ENCODE peak calls at places on chromosome 18, in ten cellular contexts. M, E, R, V, D, B, I, U, P and S are unnamed samples.

GRCh38 chr18:41553716-41554115 is 401.3 kb upstream of the PIK3C3 start:
- DNase-seq in E (no peak), M (no peak), I (no peak), B (no peak), V (no peak), P (no peak), R (peak), U (no peak), D (no peak), S (no peak)

GRCh38 chr18:75162467-75162866 is 46.5 kb downstream of the PTGR3 start:
- DNase-seq in E (no peak), V (no peak), P (no peak), R (no peak), U (no peak), B (peak), I (no peak), M (no peak), D (no peak), S (peak)

GRCh38 chr18:8620845-8621244 is 11.6 kb downstream of the RAB12 start:
- DNase-seq in M (no peak), P (no peak), D (no peak), B (no peak), E (no peak), I (no peak), V (no peak), U (no peak), R (no peak), S (no peak)

GRCh38 chr18:70982292-70982691 is 693.4 kb downstream of the SOCS6 start:
- DNase-seq in V (no peak), I (no peak), M (no peak), P (no peak), E (no peak), D (no peak), R (no peak), U (no peak), B (no peak), S (no peak)

GRCh38 chr18:79489048-79489899 is 93.5 kb downstream of the NFATC1 start:
- DNase-seq in V (no peak), U (no peak), I (no peak), B (no peak), E (no peak), M (no peak), R (no peak), P (no peak), D (no peak), S (no peak)

GRCh38 chr18:47036927-47037605 is 1.6 kb upstream of the ELOA2 start:
- DNase-seq in I (no peak), V (no peak), M (no peak), E (no peak), U (no peak), D (no peak), B (no peak), P (no peak), R (no peak), S (no peak)

GRCh38 chr18:8987250-8987649 is 115.2 kb upstream of the NDUFV2 start:
- DNase-seq in P (no peak), D (no peak), V (no peak), R (no peak), M (no peak), E (no peak), I (no peak), B (no peak), U (no peak), S (peak)

GRCh38 chr18:10689231-10689953 is 163.6 kb downstream of the NAPG start:
- DNase-seq in B (no peak), R (no peak), D (no peak), I (no peak), M (no peak), U (no peak), E (no peak), P (no peak), V (no peak), S (no peak)

GRCh38 chr18:46555724-46556123 is 101.3 kb downstream of the LOXHD1 start:
- DNase-seq in B (peak), U (no peak), I (no peak), E (no peak), D (no peak), V (no peak), R (peak), M (peak), P (no peak), S (peak)

GRCh38 chr18:13359195-13359594 is 140.6 kb downstream of the LDLRAD4 start:
- DNase-seq in R (no peak), U (no peak), P (no peak), B (no peak), D (no peak), I (no peak), E (no peak), V (no peak), M (no peak), S (no peak)

GRCh38 chr18:50038448-50038847 is 156.5 kb downstream of the MYO5B start:
- DNase-seq in M (peak), D (no peak), P (no peak), B (peak), I (peak), R (no peak), V (no peak), E (no peak), U (no peak), S (peak)